ENCODE peak calls at places on chromosomes 16 and 17, in five cellular contexts. One of them, this sample, is unnamed. For H3K4me1 and H3K27me3, the result is how much of the 10 kb centered on the place peaks cover.

GRCh38 chr16:69187891-69188451 is 1.0 kb downstream of the SNTB2 start:
- DNase-seq in lower lobe of right lung: peak
- DNase-seq in GM23248: peak
- DNase-seq in CD8-positive, alpha-beta memory T cell: peak
- DNase-seq in ovary: peak
- DNase-seq in this sample: peak

GRCh38 chr17:83149761-83150251 is 70.4 kb downstream of the METRNL start:
- DNase-seq in CD8-positive, alpha-beta memory T cell: no peak
- DNase-seq in ovary: no peak
- DNase-seq in GM23248: peak
- DNase-seq in lower lobe of right lung: no peak
- DNase-seq in this sample: no peak

GRCh38 chr16:31050280-31051030 is 17.1 kb downstream of the STX4 start:
- DNase-seq in lower lobe of right lung: no peak
- DNase-seq in GM23248: no peak
- DNase-seq in ovary: no peak
- DNase-seq in CD8-positive, alpha-beta memory T cell: no peak
- DNase-seq in this sample: no peak

GRCh38 chr17:73787721-73788051 is 143.4 kb upstream of the SDK2 start:
- DNase-seq in lower lobe of right lung: no peak
- DNase-seq in GM23248: no peak
- DNase-seq in CD8-positive, alpha-beta memory T cell: no peak
- DNase-seq in ovary: no peak
- DNase-seq in this sample: no peak

GRCh38 chr17:5514976-5515375 is 28.6 kb downstream of the MIS12 start:
- DNase-seq in GM23248: no peak
- DNase-seq in lower lobe of right lung: no peak
- DNase-seq in CD8-positive, alpha-beta memory T cell: no peak
- DNase-seq in ovary: no peak
- DNase-seq in this sample: no peak

GRCh38 chr16:2596747-2597559 is 59.1 kb downstream of the PDPK1 start:
- DNase-seq in GM23248: no peak
- DNase-seq in ovary: no peak
- DNase-seq in CD8-positive, alpha-beta memory T cell: no peak
- DNase-seq in lower lobe of right lung: peak
- DNase-seq in this sample: no peak

GRCh38 chr16:85211247-85211910 is 99.1 kb upstream of the CIBAR2 start:
- DNase-seq in lower lobe of right lung: no peak
- DNase-seq in GM23248: peak
- DNase-seq in CD8-positive, alpha-beta memory T cell: no peak
- DNase-seq in ovary: no peak
- DNase-seq in this sample: no peak

GRCh38 chr16:85401917-85402766 is 211.0 kb upstream of the GSE1 start:
- DNase-seq in GM23248: no peak
- DNase-seq in lower lobe of right lung: peak
- DNase-seq in CD8-positive, alpha-beta memory T cell: no peak
- DNase-seq in ovary: peak
- DNase-seq in this sample: no peak

GRCh38 chr17:40956401-40957254 is 10.1 kb downstream of the KRT39 start:
- DNase-seq in lower lobe of right lung: no peak
- DNase-seq in ovary: no peak
- DNase-seq in CD8-positive, alpha-beta memory T cell: no peak
- DNase-seq in GM23248: peak
- DNase-seq in this sample: no peak

GRCh38 chr16:49980166-49980565 is 44.9 kb upstream of the CNEP1R1 start:
- DNase-seq in CD8-positive, alpha-beta memory T cell: no peak
- DNase-seq in GM23248: no peak
- DNase-seq in ovary: no peak
- DNase-seq in lower lobe of right lung: no peak
- DNase-seq in this sample: no peak

GRCh38 chr17:78272181-78272913 is 40.9 kb downstream of the TMEM235 start:
- DNase-seq in GM23248: no peak
- DNase-seq in ovary: peak
- DNase-seq in CD8-positive, alpha-beta memory T cell: peak
- DNase-seq in lower lobe of right lung: peak
- DNase-seq in this sample: no peak

GRCh38 chr17:37708008-37708615 is 36.7 kb downstream of the HNF1B start:
- DNase-seq in GM23248: no peak
- DNase-seq in lower lobe of right lung: no peak
- DNase-seq in CD8-positive, alpha-beta memory T cell: no peak
- DNase-seq in ovary: no peak
- DNase-seq in this sample: no peak

GRCh38 chr17:63426041-63426916 is 19.8 kb downstream of the CYB561 start:
- DNase-seq in lower lobe of right lung: no peak
- DNase-seq in CD8-positive, alpha-beta memory T cell: no peak
- DNase-seq in GM23248: no peak
- DNase-seq in ovary: no peak
- DNase-seq in this sample: no peak

GRCh38 chr17:73292031-73292531 is 19.7 kb downstream of the CDC42EP4 start:
- DNase-seq in CD8-positive, alpha-beta memory T cell: no peak
- DNase-seq in GM23248: peak
- DNase-seq in ovary: no peak
- DNase-seq in lower lobe of right lung: no peak
- DNase-seq in this sample: no peak

GRCh38 chr17:34259151-34259550 is 4.1 kb downstream of the CCL2 start:
- DNase-seq in GM23248: peak
- DNase-seq in CD8-positive, alpha-beta memory T cell: no peak
- DNase-seq in lower lobe of right lung: no peak
- DNase-seq in ovary: no peak
- DNase-seq in this sample: no peak

GRCh38 chr16:51707666-51708065 is 556.6 kb upstream of the SALL1 start:
- DNase-seq in lower lobe of right lung: no peak
- DNase-seq in ovary: no peak
- DNase-seq in GM23248: no peak
- DNase-seq in CD8-positive, alpha-beta memory T cell: no peak
- DNase-seq in this sample: no peak

GRCh38 chr17:54903375-54903774 is 2.7 kb downstream of the TOM1L1 start:
- DNase-seq in ovary: peak
- DNase-seq in CD8-positive, alpha-beta memory T cell: no peak
- DNase-seq in lower lobe of right lung: peak
- DNase-seq in GM23248: peak
- DNase-seq in this sample: no peak

GRCh38 chr17:79947351-79948031 is 88.2 kb downstream of the TBC1D16 start:
- DNase-seq in CD8-positive, alpha-beta memory T cell: no peak
- DNase-seq in GM23248: no peak
- DNase-seq in ovary: no peak
- DNase-seq in lower lobe of right lung: peak
- DNase-seq in this sample: no peak

GRCh38 chr17:19019041-19019941 is 14.7 kb upstream of the FAM83G start:
- DNase-seq in GM23248: no peak
- DNase-seq in lower lobe of right lung: peak
- DNase-seq in CD8-positive, alpha-beta memory T cell: no peak
- DNase-seq in ovary: no peak
- DNase-seq in this sample: no peak

GRCh38 chr16:72101195-72101594 is 7.5 kb downstream of the DHX38 start:
- DNase-seq in GM23248: no peak
- DNase-seq in lower lobe of right lung: no peak
- DNase-seq in CD8-positive, alpha-beta memory T cell: no peak
- DNase-seq in ovary: no peak
- DNase-seq in this sample: no peak

GRCh38 chr17:82023447-82024241 is 539 bp downstream of the LRRC45 start:
- DNase-seq in CD8-positive, alpha-beta memory T cell: peak
- DNase-seq in ovary: no peak
- DNase-seq in lower lobe of right lung: no peak
- DNase-seq in GM23248: peak
- DNase-seq in this sample: peak

GRCh38 chr16:52318259-52319008 is 228.5 kb downstream of the TOX3 start:
- DNase-seq in lower lobe of right lung: no peak
- DNase-seq in ovary: no peak
- DNase-seq in CD8-positive, alpha-beta memory T cell: no peak
- DNase-seq in GM23248: no peak
- DNase-seq in this sample: no peak

GRCh38 chr17:75487351-75488070 is 27.8 kb downstream of the CASKIN2 start:
- DNase-seq in lower lobe of right lung: peak
- DNase-seq in ovary: no peak
- DNase-seq in GM23248: no peak
- DNase-seq in CD8-positive, alpha-beta memory T cell: peak
- DNase-seq in this sample: peak

GRCh38 chr17:75228305-75228704 is 22.8 kb downstream of the NUP85 start:
- DNase-seq in GM23248: no peak
- DNase-seq in CD8-positive, alpha-beta memory T cell: no peak
- DNase-seq in lower lobe of right lung: peak
- DNase-seq in ovary: no peak
- DNase-seq in this sample: no peak

GRCh38 chr17:37191219-37191618 is 184.6 kb upstream of the C17orf78 start:
- DNase-seq in CD8-positive, alpha-beta memory T cell: no peak
- DNase-seq in GM23248: no peak
- DNase-seq in ovary: no peak
- DNase-seq in lower lobe of right lung: no peak
- DNase-seq in this sample: no peak

GRCh38 chr17:34156401-34156740 is 98.7 kb upstream of the CCL2 start:
- DNase-seq in ovary: no peak
- DNase-seq in GM23248: no peak
- DNase-seq in lower lobe of right lung: no peak
- DNase-seq in CD8-positive, alpha-beta memory T cell: no peak
- DNase-seq in this sample: no peak

GRCh38 chr16:20675488-20676267 is 21.8 kb downstream of the ACSM1 start:
- DNase-seq in GM23248: peak
- DNase-seq in ovary: peak
- DNase-seq in lower lobe of right lung: peak
- DNase-seq in CD8-positive, alpha-beta memory T cell: peak
- DNase-seq in this sample: no peak

GRCh38 chr16:16048904-16049582 is 99.6 kb downstream of the ABCC1 start:
- DNase-seq in ovary: no peak
- DNase-seq in GM23248: no peak
- DNase-seq in CD8-positive, alpha-beta memory T cell: no peak
- DNase-seq in lower lobe of right lung: no peak
- DNase-seq in this sample: no peak

GRCh38 chr16:88536971-88537751 is 33.0 kb upstream of the ZC3H18 start:
- DNase-seq in lower lobe of right lung: no peak
- DNase-seq in GM23248: no peak
- DNase-seq in ovary: no peak
- DNase-seq in CD8-positive, alpha-beta memory T cell: no peak
- DNase-seq in this sample: no peak

GRCh38 chr17:19769946-19770652 is 22.0 kb upstream of the ALDH3A1 start:
- DNase-seq in ovary: no peak
- DNase-seq in CD8-positive, alpha-beta memory T cell: no peak
- DNase-seq in lower lobe of right lung: no peak
- DNase-seq in GM23248: peak
- DNase-seq in this sample: no peak

GRCh38 chr17:37068266-37068665 is 119.5 kb downstream of the AATF start:
- DNase-seq in lower lobe of right lung: no peak
- DNase-seq in CD8-positive, alpha-beta memory T cell: no peak
- DNase-seq in ovary: no peak
- DNase-seq in GM23248: no peak
- DNase-seq in this sample: no peak

GRCh38 chr17:71115669-71115972 is 946.3 kb downstream of the KCNJ2 start:
- DNase-seq in CD8-positive, alpha-beta memory T cell: no peak
- DNase-seq in GM23248: peak
- DNase-seq in lower lobe of right lung: no peak
- DNase-seq in ovary: no peak
- DNase-seq in this sample: no peak

GRCh38 chr17:27620721-27621120 is 10.3 kb upstream of the LGALS9 start:
- DNase-seq in GM23248: no peak
- DNase-seq in ovary: no peak
- DNase-seq in lower lobe of right lung: no peak
- DNase-seq in CD8-positive, alpha-beta memory T cell: no peak
- DNase-seq in this sample: no peak

GRCh38 chr17:17313350-17313991 is 10.3 kb downstream of the NT5M start:
- DNase-seq in lower lobe of right lung: peak
- DNase-seq in CD8-positive, alpha-beta memory T cell: peak
- DNase-seq in ovary: no peak
- DNase-seq in GM23248: peak
- DNase-seq in this sample: peak

GRCh38 chr17:72385482-72385881 is 264.7 kb downstream of the SOX9 start:
- DNase-seq in lower lobe of right lung: no peak
- DNase-seq in ovary: no peak
- DNase-seq in GM23248: no peak
- DNase-seq in CD8-positive, alpha-beta memory T cell: no peak
- DNase-seq in this sample: no peak

GRCh38 chr17:45172232-45172540 is 10.5 kb downstream of the HEXIM2 start:
- DNase-seq in GM23248: no peak
- DNase-seq in ovary: no peak
- DNase-seq in CD8-positive, alpha-beta memory T cell: no peak
- DNase-seq in lower lobe of right lung: no peak
- DNase-seq in this sample: no peak
- H3K4me1 ChIP-seq in GM23248: under half
- H3K4me1 ChIP-seq in ovary: under half
- H3K4me1 ChIP-seq in CD8-positive, alpha-beta memory T cell: under half
- H3K4me1 ChIP-seq in lower lobe of right lung: under half
- H3K4me1 ChIP-seq in this sample: under half

GRCh38 chr17:45948498-45948880 is 50.6 kb upstream of the STH start:
- DNase-seq in GM23248: peak
- DNase-seq in lower lobe of right lung: no peak
- DNase-seq in CD8-positive, alpha-beta memory T cell: no peak
- DNase-seq in ovary: no peak
- DNase-seq in this sample: no peak
- H3K4me3 ChIP-seq in GM23248: peak
- H3K4me3 ChIP-seq in lower lobe of right lung: peak
- H3K4me3 ChIP-seq in CD8-positive, alpha-beta memory T cell: no peak
- H3K4me3 ChIP-seq in ovary: no peak
- H3K4me3 ChIP-seq in this sample: peak

DNA sequence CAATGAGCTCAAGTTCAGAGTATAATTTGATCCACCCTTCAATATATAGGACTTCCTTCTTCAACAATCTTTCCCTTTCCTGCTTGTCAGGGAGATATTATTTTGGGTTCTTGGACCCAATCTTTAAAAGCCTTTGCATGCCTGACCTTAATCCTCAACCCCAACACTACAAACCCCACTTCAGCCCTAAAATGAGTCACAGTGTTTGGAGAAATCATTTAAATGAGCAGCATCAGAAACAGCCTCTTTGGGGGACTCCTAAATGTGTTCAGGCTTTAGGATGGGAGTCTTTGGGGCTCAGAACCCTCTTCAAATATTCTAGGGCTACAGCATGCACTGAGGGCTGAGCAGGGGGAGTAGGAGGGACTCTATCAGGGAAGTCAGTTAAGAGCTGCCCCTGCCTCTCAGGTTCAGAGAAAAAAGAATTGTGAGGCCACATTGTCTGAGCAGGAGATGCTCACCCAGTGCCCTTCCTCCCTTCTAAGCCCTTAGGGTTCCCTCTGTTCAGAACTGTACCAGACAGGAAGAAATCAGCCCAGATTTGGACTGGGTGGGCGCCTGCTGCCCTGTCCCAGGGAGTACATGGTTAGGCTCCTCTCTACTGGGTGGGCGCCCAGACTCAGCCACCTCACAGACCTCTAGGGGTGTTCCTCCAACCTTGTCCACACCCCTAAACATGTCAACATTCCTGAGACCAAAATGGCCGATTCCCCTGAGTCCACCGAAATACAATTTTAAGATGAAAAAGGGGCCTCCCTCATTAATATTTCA is 5.0 kb downstream of the NEUROD2 start:
- DNase-seq in ovary: no peak
- DNase-seq in GM23248: no peak
- DNase-seq in lower lobe of right lung: no peak
- DNase-seq in CD8-positive, alpha-beta memory T cell: no peak
- DNase-seq in this sample: no peak
- H3K27me3 ChIP-seq in ovary: under half
- H3K27me3 ChIP-seq in GM23248: half or more
- H3K27me3 ChIP-seq in lower lobe of right lung: half or more
- H3K27me3 ChIP-seq in CD8-positive, alpha-beta memory T cell: half or more
- H3K27me3 ChIP-seq in this sample: half or more

DNA sequence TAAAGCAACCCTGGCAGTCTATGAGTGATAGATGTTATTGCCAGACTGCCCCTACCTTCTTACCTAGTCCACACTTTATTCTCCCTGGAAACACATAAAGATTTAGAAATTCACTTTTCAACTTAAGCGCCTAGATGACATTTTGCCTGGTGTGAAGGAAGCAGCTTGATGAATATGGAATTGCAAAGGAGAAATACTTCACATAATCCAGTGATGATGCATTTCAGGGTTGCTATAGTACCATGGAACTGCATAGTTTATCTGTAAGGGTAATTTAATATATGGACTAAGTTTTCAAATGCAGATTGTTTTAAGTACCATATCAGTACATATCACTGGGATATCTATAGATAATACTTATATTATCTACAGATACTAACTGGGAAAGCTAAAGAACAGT is 37.0 kb upstream of the TRAP1 start:
- DNase-seq in GM23248: peak
- DNase-seq in lower lobe of right lung: no peak
- DNase-seq in CD8-positive, alpha-beta memory T cell: no peak
- DNase-seq in ovary: no peak
- DNase-seq in this sample: no peak
- H3K4me1 ChIP-seq in GM23248: under half
- H3K4me1 ChIP-seq in lower lobe of right lung: under half
- H3K4me1 ChIP-seq in CD8-positive, alpha-beta memory T cell: under half
- H3K4me1 ChIP-seq in ovary: under half
- H3K4me1 ChIP-seq in this sample: under half

This sample was measured in effector memory CD4-positive, alpha-beta T cell.